ENCODE peak calls at places on chromosomes 16 and 17, in five cellular contexts. One of them, this sample, is unnamed.

GRCh38 chr17:11742891-11743290 is 144.6 kb downstream of the DNAH9 start:
- DNase-seq in HepG2: no peak
- DNase-seq in GM12891: no peak
- DNase-seq in GM23338: peak; percentile 0
- DNase-seq in transverse colon: no peak
- DNase-seq in this sample: no peak

GRCh38 chr16:88790312-88791150 is 5.5 kb upstream of the PIEZO1 start:
- DNase-seq in GM23338: peak; percentile 35
- DNase-seq in HepG2: no peak
- DNase-seq in GM12891: no peak
- DNase-seq in transverse colon: peak; percentile 62
- DNase-seq in this sample: no peak

GRCh38 chr16:87723224-87723619 is 42.6 kb downstream of the KLHDC4 start:
- DNase-seq in GM12891: peak; percentile 63
- DNase-seq in transverse colon: peak; percentile 34
- DNase-seq in HepG2: no peak
- DNase-seq in GM23338: no peak
- DNase-seq in this sample: no peak

GRCh38 chr17:7747586-7747985 is 30.0 kb downstream of the DNAH2 start:
- DNase-seq in GM23338: no peak
- DNase-seq in GM12891: no peak
- DNase-seq in transverse colon: no peak
- DNase-seq in HepG2: peak; percentile 34
- DNase-seq in this sample: no peak

GRCh38 chr17:8158267-8159031 is 4.3 kb downstream of the VAMP2 start:
- DNase-seq in GM12891: peak; percentile 70
- DNase-seq in HepG2: peak; percentile 81
- DNase-seq in GM23338: peak; percentile 96
- DNase-seq in transverse colon: peak; percentile 97
- DNase-seq in this sample: peak; percentile 93

GRCh38 chr17:9291912-9292562 is 270.7 kb downstream of the NTN1 start:
- DNase-seq in GM12891: peak; percentile 39
- DNase-seq in HepG2: peak; percentile 8
- DNase-seq in GM23338: peak; percentile 60
- DNase-seq in transverse colon: peak; percentile 43
- DNase-seq in this sample: no peak

GRCh38 chr16:28531777-28532744 is 6.7 kb downstream of the NUPR1 start:
- DNase-seq in HepG2: peak; percentile 84
- DNase-seq in transverse colon: peak; percentile 86
- DNase-seq in GM23338: peak; percentile 78
- DNase-seq in GM12891: no peak
- DNase-seq in this sample: peak; percentile 69

GRCh38 chr17:71926746-71927398 is 193.9 kb upstream of the SOX9 start:
- DNase-seq in GM23338: no peak
- DNase-seq in GM12891: no peak
- DNase-seq in HepG2: no peak
- DNase-seq in transverse colon: no peak
- DNase-seq in this sample: no peak

GRCh38 chr16:57745768-57746167 is 10.2 kb downstream of the KATNB1 start:
- DNase-seq in HepG2: no peak
- DNase-seq in transverse colon: no peak
- DNase-seq in GM23338: no peak
- DNase-seq in GM12891: no peak
- DNase-seq in this sample: no peak

GRCh38 chr16:87562201-87562600 is 40.1 kb upstream of the JPH3 start:
- DNase-seq in transverse colon: no peak
- DNase-seq in HepG2: no peak
- DNase-seq in GM23338: no peak
- DNase-seq in GM12891: no peak
- DNase-seq in this sample: no peak

GRCh38 chr17:36818134-36818825 is 119.0 kb upstream of the LHX1 start:
- DNase-seq in GM12891: no peak
- DNase-seq in HepG2: no peak
- DNase-seq in GM23338: no peak
- DNase-seq in transverse colon: no peak
- DNase-seq in this sample: no peak

GRCh38 chr16:68306633-68307032 is 4.1 kb downstream of the SLC7A6OS start:
- DNase-seq in GM23338: no peak
- DNase-seq in GM12891: no peak
- DNase-seq in transverse colon: no peak
- DNase-seq in HepG2: no peak
- DNase-seq in this sample: no peak

GRCh38 chr17:69972251-69972650 is 102.8 kb upstream of the KCNJ16 start:
- DNase-seq in HepG2: no peak
- DNase-seq in GM23338: no peak
- DNase-seq in GM12891: no peak
- DNase-seq in transverse colon: no peak
- DNase-seq in this sample: no peak

GRCh38 chr16:76461836-76462235 is 184.6 kb downstream of the CNTNAP4 start:
- DNase-seq in GM23338: no peak
- DNase-seq in GM12891: no peak
- DNase-seq in transverse colon: no peak
- DNase-seq in HepG2: no peak
- DNase-seq in this sample: no peak

GRCh38 chr16:17377360-17378324 is 93.1 kb downstream of the XYLT1 start:
- DNase-seq in GM12891: peak; percentile 27
- DNase-seq in HepG2: no peak
- DNase-seq in transverse colon: no peak
- DNase-seq in GM23338: no peak
- DNase-seq in this sample: no peak

GRCh38 chr16:66045626-66046025 is 320.9 kb upstream of the CDH5 start:
- DNase-seq in transverse colon: no peak
- DNase-seq in HepG2: no peak
- DNase-seq in GM12891: no peak
- DNase-seq in GM23338: no peak
- DNase-seq in this sample: no peak

GRCh38 chr17:74442670-74443515 is 11.0 kb downstream of the GPRC5C start:
- DNase-seq in GM23338: peak; percentile 64
- DNase-seq in transverse colon: peak; percentile 91
- DNase-seq in GM12891: no peak
- DNase-seq in HepG2: peak; percentile 95
- DNase-seq in this sample: peak; percentile 95

GRCh38 chr16:83447560-83447959 is 360.2 kb upstream of the HSBP1 start:
- DNase-seq in transverse colon: no peak
- DNase-seq in GM23338: no peak
- DNase-seq in GM12891: no peak
- DNase-seq in HepG2: no peak
- DNase-seq in this sample: no peak

GRCh38 chr16:4776141-4776705 is 9.3 kb upstream of the ZNF500 start:
- DNase-seq in HepG2: no peak
- DNase-seq in transverse colon: no peak
- DNase-seq in GM23338: no peak
- DNase-seq in GM12891: no peak
- DNase-seq in this sample: no peak

GRCh38 chr17:51391992-51392654 is 131.8 kb downstream of the UTP18 start:
- DNase-seq in GM23338: no peak
- DNase-seq in GM12891: no peak
- DNase-seq in transverse colon: no peak
- DNase-seq in HepG2: no peak
- DNase-seq in this sample: no peak

GRCh38 chr17:75594499-75595283 is 7.1 kb downstream of the MYO15B start:
- DNase-seq in transverse colon: no peak
- DNase-seq in GM23338: no peak
- DNase-seq in HepG2: no peak
- DNase-seq in GM12891: no peak
- DNase-seq in this sample: no peak

GRCh38 chr17:18217412-18218015 is 7.9 kb upstream of the LLGL1 start:
- DNase-seq in transverse colon: peak; percentile 82
- DNase-seq in GM23338: peak; percentile 86
- DNase-seq in HepG2: peak; percentile 62
- DNase-seq in GM12891: peak; percentile 76
- DNase-seq in this sample: peak; percentile 61

GRCh38 chr16:27678955-27679354 is 129.0 kb downstream of the KATNIP start:
- DNase-seq in GM12891: no peak
- DNase-seq in GM23338: no peak
- DNase-seq in HepG2: no peak
- DNase-seq in transverse colon: no peak
- DNase-seq in this sample: no peak

GRCh38 chr17:16676645-16677044 is 13.4 kb upstream of the CCDC144A start:
- DNase-seq in transverse colon: no peak
- DNase-seq in GM12891: no peak
- DNase-seq in GM23338: no peak
- DNase-seq in HepG2: no peak
- DNase-seq in this sample: no peak

GRCh38 chr16:66135376-66135775 is 231.1 kb upstream of the CDH5 start:
- DNase-seq in GM23338: no peak
- DNase-seq in transverse colon: peak; percentile 14
- DNase-seq in GM12891: no peak
- DNase-seq in HepG2: no peak
- DNase-seq in this sample: no peak

GRCh38 chr16:30948956-30949654 is at the start of gene ORAI3:
- DNase-seq in GM23338: peak; percentile 87
- DNase-seq in transverse colon: peak; percentile 81
- DNase-seq in HepG2: no peak
- DNase-seq in GM12891: peak; percentile 78
- DNase-seq in this sample: peak; percentile 76

GRCh38 chr17:66775262-66775661 is 59.7 kb upstream of the CACNG5 start:
- DNase-seq in GM12891: no peak
- DNase-seq in transverse colon: no peak
- DNase-seq in HepG2: no peak
- DNase-seq in GM23338: no peak
- DNase-seq in this sample: no peak

GRCh38 chr17:11144358-11145233 is 96.4 kb upstream of the SHISA6 start:
- DNase-seq in HepG2: peak; percentile 18
- DNase-seq in GM23338: peak; percentile 18
- DNase-seq in GM12891: no peak
- DNase-seq in transverse colon: peak; percentile 67
- DNase-seq in this sample: no peak

GRCh38 chr16:1906052-1906845 is 12.0 kb downstream of the HS3ST6 start:
- DNase-seq in GM12891: no peak
- DNase-seq in transverse colon: no peak
- DNase-seq in GM23338: no peak
- DNase-seq in HepG2: no peak
- DNase-seq in this sample: no peak

GRCh38 chr17:15392326-15392739 is 50.9 kb upstream of the TEKT3 start:
- DNase-seq in HepG2: no peak
- DNase-seq in GM12891: no peak
- DNase-seq in transverse colon: no peak
- DNase-seq in GM23338: no peak
- DNase-seq in this sample: no peak
- TF ChIP-seq POLR2AphosphoS5 in HepG2: no peak
- TF ChIP-seq POLR2AphosphoS5 in GM12891: no peak
- TF ChIP-seq POLR2AphosphoS5 in transverse colon: no peak
- TF ChIP-seq POLR2AphosphoS5 in GM23338: no peak
- TF ChIP-seq POLR2AphosphoS5 in this sample: no peak

GRCh38 chr16:19235478-19235877 is 50.1 kb upstream of the CLEC19A start:
- DNase-seq in transverse colon: no peak
- DNase-seq in GM12891: no peak
- DNase-seq in HepG2: no peak
- DNase-seq in GM23338: no peak
- DNase-seq in this sample: no peak
- TF ChIP-seq POLR2AphosphoS5 in transverse colon: no peak
- TF ChIP-seq POLR2AphosphoS5 in GM12891: no peak
- TF ChIP-seq POLR2AphosphoS5 in HepG2: no peak
- TF ChIP-seq POLR2AphosphoS5 in GM23338: no peak
- TF ChIP-seq POLR2AphosphoS5 in this sample: no peak

DNA sequence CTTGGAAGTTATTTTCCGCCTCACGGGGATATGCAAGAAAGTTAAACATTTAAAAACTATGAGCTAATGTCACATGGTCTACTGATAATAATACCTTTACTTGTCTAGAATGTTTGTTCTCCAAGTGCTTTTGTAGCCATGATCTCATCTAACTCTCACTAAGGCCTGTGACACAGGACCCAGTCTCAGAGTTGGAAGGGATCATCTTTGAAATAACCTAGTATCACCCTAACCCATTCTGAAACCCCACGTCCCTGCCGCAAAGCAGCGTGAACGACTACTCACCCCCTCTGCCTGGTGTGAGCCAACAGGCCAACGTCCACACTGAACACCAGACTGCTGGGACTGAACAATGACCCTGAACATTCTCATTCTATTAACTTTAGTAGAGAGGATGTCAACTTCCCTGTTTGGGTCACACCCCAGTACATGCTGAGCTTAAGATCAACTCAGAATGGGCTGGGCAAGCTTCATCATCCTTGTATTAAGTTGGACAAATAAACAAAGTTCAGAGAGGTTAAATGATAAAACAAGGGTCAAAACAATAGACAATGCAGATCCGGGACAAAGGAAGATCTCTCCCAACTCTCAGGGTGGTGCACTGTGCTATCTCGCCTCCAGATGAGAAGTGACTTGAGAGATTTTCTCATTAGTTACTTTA is 54.8 kb upstream of the BCAR1 start:
- DNase-seq in HepG2: peak; percentile 95
- DNase-seq in GM23338: no peak
- DNase-seq in GM12891: no peak
- DNase-seq in transverse colon: peak; percentile 69
- DNase-seq in this sample: no peak
- TF ChIP-seq POLR2AphosphoS5 in HepG2: peak; percentile 88
- TF ChIP-seq POLR2AphosphoS5 in GM23338: no peak
- TF ChIP-seq POLR2AphosphoS5 in GM12891: no peak
- TF ChIP-seq POLR2AphosphoS5 in transverse colon: peak; percentile 25
- TF ChIP-seq POLR2AphosphoS5 in this sample: no peak

DNA sequence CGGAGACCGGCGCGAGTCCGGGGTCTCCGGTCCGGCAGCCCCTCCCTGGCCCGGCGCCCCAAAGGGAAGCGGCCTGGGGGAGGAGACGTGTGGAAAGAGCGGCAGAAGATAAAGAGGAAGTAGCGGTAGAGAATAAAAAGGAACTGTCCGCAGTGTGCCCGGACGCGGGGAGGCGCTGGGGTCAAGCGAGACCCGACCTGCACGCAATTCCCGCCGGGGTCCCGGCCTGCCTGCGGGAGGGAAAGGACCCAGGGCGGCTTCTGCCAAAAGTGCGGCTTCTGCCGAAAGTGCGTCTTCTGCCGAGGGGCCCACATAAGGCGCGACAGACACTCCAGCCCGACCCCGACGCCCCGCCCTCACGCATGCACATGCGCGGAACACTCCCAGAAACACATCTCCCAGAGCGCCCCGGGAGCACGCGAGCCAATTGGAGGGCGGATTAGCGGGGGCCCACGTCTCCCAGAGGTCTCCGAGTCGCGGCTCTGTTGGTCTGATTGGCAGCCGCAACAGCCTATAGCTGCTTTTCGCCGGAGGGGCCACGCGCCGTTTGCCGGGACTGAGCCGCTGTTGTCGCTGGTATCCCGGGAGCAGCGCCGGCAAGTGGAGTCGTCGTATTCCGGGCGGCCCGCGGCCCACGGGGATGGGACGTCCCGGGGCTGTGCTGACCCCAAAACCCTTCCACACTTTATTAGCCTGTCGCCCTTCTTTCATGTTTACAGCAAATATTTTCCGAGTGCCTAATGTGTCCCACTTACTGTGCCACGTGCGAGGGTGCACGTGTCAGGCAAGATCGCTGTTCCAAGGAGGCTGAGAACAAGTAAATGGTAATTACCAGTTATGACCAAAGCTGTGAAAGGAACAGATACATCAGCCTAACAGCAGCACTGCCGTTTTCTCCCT is 8.0 kb upstream of the MEFV start:
- DNase-seq in GM12891: peak; percentile 95
- DNase-seq in HepG2: peak; percentile 97
- DNase-seq in GM23338: peak; percentile 98
- DNase-seq in transverse colon: peak; percentile 97
- DNase-seq in this sample: peak; percentile 97
- TF ChIP-seq POLR2AphosphoS5 in GM12891: peak; percentile 65
- TF ChIP-seq POLR2AphosphoS5 in HepG2: peak; percentile 89
- TF ChIP-seq POLR2AphosphoS5 in GM23338: peak; percentile 56
- TF ChIP-seq POLR2AphosphoS5 in transverse colon: peak; percentile 86
- TF ChIP-seq POLR2AphosphoS5 in this sample: peak; percentile 87

GRCh38 chr17:20009302-20010098 is at the start of gene SPECC1:
- DNase-seq in GM23338: peak; percentile 55
- DNase-seq in transverse colon: peak; percentile 86
- DNase-seq in HepG2: peak; percentile 62
- DNase-seq in GM12891: peak; percentile 83
- DNase-seq in this sample: peak; percentile 55
- TF ChIP-seq POLR2AphosphoS5 in GM23338: peak; percentile 22
- TF ChIP-seq POLR2AphosphoS5 in transverse colon: no peak
- TF ChIP-seq POLR2AphosphoS5 in HepG2: no peak
- TF ChIP-seq POLR2AphosphoS5 in GM12891: no peak
- TF ChIP-seq POLR2AphosphoS5 in this sample: no peak